ENCODE peak calls at places on chromosomes 16 and 17, in ten cellular contexts. T, V, H, P, Q, W, S, L, I and G are unnamed samples.

GRCh38 chr16:68719993-68720489 is 17.1 kb upstream of the CDH1 start:
- DNase-seq in T (no peak), V (no peak), H (no peak), P (no peak), Q (no peak), W (no peak), S (no peak), L (peak; percentile 14), I (no peak), G (no peak)

GRCh38 chr17:82370471-82371332 is 863 bp upstream of the UTS2R start:
- DNase-seq in T (no peak), V (peak; percentile 34), H (no peak), P (no peak), Q (no peak), W (no peak), S (no peak), L (peak; percentile 54), I (no peak), G (no peak)

GRCh38 chr16:22004321-22004720 is 3.4 kb upstream of the PDZD9 start:
- DNase-seq in T (no peak), V (no peak), H (no peak), P (no peak), Q (no peak), W (no peak), S (no peak), L (no peak), I (no peak), G (no peak)

GRCh38 chr16:75317101-75317522 is 65.7 kb upstream of the BCAR1 start:
- DNase-seq in T (no peak), V (no peak), H (no peak), P (no peak), Q (no peak), W (no peak), S (no peak), L (no peak), I (no peak), G (no peak)

GRCh38 chr17:38542286-38542685 is 63.5 kb downstream of the SRCIN1 start:
- DNase-seq in T (no peak), V (no peak), H (no peak), P (no peak), Q (no peak), W (no peak), S (no peak), L (no peak), I (no peak), G (no peak)

GRCh38 chr17:42679492-42680330 is 1.9 kb downstream of the CCR10 start:
- DNase-seq in T (peak; percentile 86), V (peak; percentile 89), H (peak; percentile 86), P (peak; percentile 87), Q (peak; percentile 97), W (peak; percentile 91), S (peak; percentile 50), L (peak; percentile 88), I (peak; percentile 94), G (peak; percentile 96)

GRCh38 chr16:78317871-78318270 is 218.4 kb downstream of the WWOX start:
- DNase-seq in T (no peak), V (no peak), H (no peak), P (no peak), Q (no peak), W (no peak), S (no peak), L (no peak), I (no peak), G (no peak)

GRCh38 chr17:58327363-58328194 is 1.0 kb downstream of the TSPOAP1 start:
- DNase-seq in T (no peak), V (peak; percentile 55), H (no peak), P (no peak), Q (no peak), W (no peak), S (no peak), L (no peak), I (no peak), G (peak; percentile 92)

GRCh38 chr17:70313450-70313849 is 144.1 kb downstream of the KCNJ2 start:
- DNase-seq in T (no peak), V (no peak), H (no peak), P (no peak), Q (no peak), W (no peak), S (no peak), L (no peak), I (no peak), G (no peak)

GRCh38 chr17:7218774-7219173 is 862 bp downstream of the DLG4 start:
- DNase-seq in T (no peak), V (no peak), H (peak; percentile 27), P (no peak), Q (no peak), W (no peak), S (no peak), L (no peak), I (no peak), G (no peak)

GRCh38 chr17:33267279-33267790 is 25.8 kb downstream of the ASIC2 start:
- DNase-seq in T (no peak), V (no peak), H (no peak), P (no peak), Q (no peak), W (peak; percentile 55), S (no peak), L (no peak), I (no peak), G (no peak)

GRCh38 chr17:2755941-2756724 is 6.7 kb upstream of the CCDC92B start:
- DNase-seq in T (no peak), V (no peak), H (no peak), P (no peak), Q (peak; percentile 95), W (no peak), S (no peak), L (no peak), I (peak; percentile 73), G (no peak)

GRCh38 chr16:31202402-31203385 is at the start of gene PYCARD:
- DNase-seq in T (peak; percentile 73), V (peak; percentile 89), H (peak; percentile 38), P (peak; percentile 85), Q (peak; percentile 83), W (no peak), S (no peak), L (peak; percentile 58), I (peak; percentile 61), G (peak; percentile 93)

GRCh38 chr17:75876938-75877751 is 1.2 kb downstream of the TRIM47 start:
- DNase-seq in T (peak; percentile 96), V (peak; percentile 85), H (peak; percentile 97), P (peak; percentile 96), Q (peak; percentile 80), W (peak; percentile 85), S (no peak), L (peak; percentile 42), I (peak; percentile 44), G (peak; percentile 89)

GRCh38 chr17:63150466-63150865 is 184.4 kb downstream of the TANC2 start:
- DNase-seq in T (no peak), V (no peak), H (no peak), P (no peak), Q (no peak), W (no peak), S (no peak), L (no peak), I (no peak), G (no peak)

GRCh38 chr17:59366773-59367656 is 35.6 kb downstream of the YPEL2 start:
- DNase-seq in T (no peak), V (peak; percentile 64), H (peak; percentile 55), P (no peak), Q (peak; percentile 85), W (no peak), S (no peak), L (no peak), I (peak; percentile 96), G (no peak)

GRCh38 chr16:28876973-28877641 is 1.2 kb upstream of the ATP2A1 start:
- DNase-seq in T (no peak), V (no peak), H (no peak), P (no peak), Q (no peak), W (no peak), S (no peak), L (no peak), I (no peak), G (peak; percentile 51)

GRCh38 chr16:14202095-14202494 is 131.0 kb downstream of the MRTFB start:
- DNase-seq in T (no peak), V (no peak), H (no peak), P (no peak), Q (no peak), W (no peak), S (no peak), L (no peak), I (no peak), G (no peak)

GRCh38 chr16:14202697-14203096 is 131.6 kb downstream of the MRTFB start:
- DNase-seq in T (no peak), V (no peak), H (no peak), P (no peak), Q (no peak), W (no peak), S (no peak), L (peak; percentile 18), I (peak; percentile 31), G (no peak)

GRCh38 chr16:14205666-14206065 is 134.5 kb downstream of the MRTFB start:
- DNase-seq in T (no peak), V (no peak), H (no peak), P (no peak), Q (no peak), W (no peak), S (no peak), L (peak; percentile 12), I (no peak), G (no peak)
- H3K27ac ChIP-seq in T (no peak overlapping the region), V (no peak overlapping the region), H (no peak overlapping the region), P (no peak overlapping the region), Q (no peak overlapping the region), W (no peak overlapping the region), S (no peak overlapping the region), L (no peak overlapping the region), I (no peak overlapping the region), G (no peak overlapping the region)

GRCh38 chr16:87995644-87996043 is 44.4 kb downstream of the BANP start:
- DNase-seq in T (no peak), V (no peak), H (no peak), P (no peak), Q (no peak), W (no peak), S (no peak), L (no peak), I (no peak), G (no peak)
- H3K4me3 ChIP-seq in T (no peak overlapping the region), V (no peak overlapping the region), H (no peak overlapping the region), P (no peak overlapping the region), Q (no peak overlapping the region), W (no peak overlapping the region), S (no peak overlapping the region), L (no peak overlapping the region), I (no peak overlapping the region), G (no peak overlapping the region)

DNA sequence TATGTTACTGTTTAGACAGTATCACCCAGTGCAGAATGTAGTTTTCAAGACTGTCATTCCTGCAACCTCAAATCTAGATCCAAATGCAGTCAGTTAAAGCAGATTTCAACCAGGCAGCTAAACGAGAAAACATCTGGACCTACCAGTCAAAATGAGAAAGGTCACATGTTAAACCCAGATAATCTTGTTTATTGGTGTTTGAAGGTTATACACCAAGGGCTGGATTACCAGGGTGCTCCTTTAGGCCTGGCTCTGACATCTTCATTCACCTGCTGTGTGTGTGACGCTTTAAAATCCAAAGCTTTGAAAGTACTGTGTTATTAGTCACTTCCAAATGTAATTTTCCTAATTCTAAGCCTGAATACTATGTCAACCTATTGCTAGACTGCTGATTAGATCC is 54.9 kb downstream of the IKZF3 start:
- DNase-seq in T (no peak), V (no peak), H (no peak), P (no peak), Q (no peak), W (no peak), S (no peak), L (no peak), I (no peak), G (no peak)
- H3K4me1 ChIP-seq in T (no peaks in the 10 kb centered on the region), V (no peaks in the 10 kb centered on the region), H (no peaks in the 10 kb centered on the region), P (no peaks in the 10 kb centered on the region), Q (no peaks in the 10 kb centered on the region), W (no peaks in the 10 kb centered on the region), S (peaks cover 11% of the 10 kb centered on the region), L (peaks cover 22% of the 10 kb centered on the region), I (peaks cover 2% of the 10 kb centered on the region), G (peaks cover 2% of the 10 kb centered on the region)

GRCh38 chr16:84294196-84295142 is at the start of gene WFDC1:
- DNase-seq in T (peak; percentile 29), V (peak; percentile 51), H (no peak), P (peak; percentile 62), Q (peak; percentile 64), W (no peak), S (no peak), L (no peak), I (no peak), G (peak; percentile 81)
- H3K27ac ChIP-seq in T (no peak within 1 kb of the TSS), V (peak within 1 kb of the TSS; percentile 75), H (peak within 1 kb of the TSS; percentile 91), P (no peak within 1 kb of the TSS), Q (no peak within 1 kb of the TSS), W (peak within 1 kb of the TSS; percentile 51), S (no peak within 1 kb of the TSS), L (no peak within 1 kb of the TSS), I (no peak within 1 kb of the TSS), G (no peak within 1 kb of the TSS)